ENCODE peak calls at places on chromosomes 12 and 14, in six cellular contexts. U is sigmoid colon; G is brain microvascular endothelial cell; B is neural progenitor cell; A is naive thymus-derived CD4-positive, alpha-beta T cell; I is tibial artery. F is an unnamed sample. For H3K36me3, the result is how much of the 10 kb centered on the place peaks cover.

GRCh38 chr12:122166422-122167327 is 7.3 kb downstream of the IL31 start:
- DNase-seq in U (no peak), G (no peak), B (no peak), A (no peak), I (no peak), F (no peak)

GRCh38 chr12:107668320-107668719 is 17.3 kb upstream of the PWP1 start:
- DNase-seq in U (no peak), G (no peak), B (no peak), A (no peak), I (no peak), F (no peak)

GRCh38 chr12:70007687-70008086 is 182.7 kb downstream of the MYRFL start:
- DNase-seq in U (no peak), G (no peak), B (no peak), A (no peak), I (no peak), F (no peak)

GRCh38 chr14:65928995-65929394 is 516.5 kb downstream of the FUT8 start:
- DNase-seq in U (no peak), G (no peak), B (no peak), A (no peak), I (no peak), F (no peak)

GRCh38 chr12:101927042-101927441 is 49.7 kb downstream of the DRAM1 start:
- DNase-seq in U (no peak), G (no peak), B (no peak), A (no peak), I (no peak), F (no peak)

GRCh38 chr14:92280554-92281262 is 42.3 kb upstream of the SLC24A4 start:
- DNase-seq in U (no peak), G (no peak), B (no peak), A (peak), I (no peak), F (no peak)

GRCh38 chr12:89167986-89168385 is 184.3 kb downstream of the DUSP6 start:
- DNase-seq in U (no peak), G (no peak), B (no peak), A (no peak), I (no peak), F (no peak)

GRCh38 chr14:76806446-76806845 is 6.2 kb downstream of the ANGEL1 start:
- DNase-seq in U (no peak), G (no peak), B (no peak), A (no peak), I (no peak), F (no peak)

GRCh38 chr12:76144253-76144564 is 59.7 kb upstream of the NAP1L1 start:
- DNase-seq in U (no peak), G (peak), B (no peak), A (peak), I (no peak), F (peak)

GRCh38 chr14:32709072-32709471 is 229.6 kb upstream of the NPAS3 start:
- DNase-seq in U (peak), G (peak), B (no peak), A (no peak), I (peak), F (no peak)

GRCh38 chr12:1443421-1444141 is 150.8 kb downstream of the FBXL14 start:
- DNase-seq in U (peak), G (peak), B (no peak), A (no peak), I (no peak), F (no peak)

GRCh38 chr12:6375269-6376078 is at the start of gene SCNN1A:
- DNase-seq in U (peak), G (no peak), B (peak), A (no peak), I (peak), F (no peak)

GRCh38 chr14:73392329-73393257 is 65.8 kb downstream of the NUMB start:
- DNase-seq in U (no peak), G (no peak), B (no peak), A (no peak), I (no peak), F (no peak)

GRCh38 chr12:79522657-79523386 is 167.9 kb downstream of the PAWR start:
- DNase-seq in U (no peak), G (no peak), B (no peak), A (no peak), I (no peak), F (no peak)

GRCh38 chr14:58167057-58167456 is 15.0 kb upstream of the ARMH4 start:
- DNase-seq in U (no peak), G (no peak), B (no peak), A (no peak), I (no peak), F (no peak)

GRCh38 chr12:110983811-110984210 is 63.4 kb upstream of the MYL2 start:
- DNase-seq in U (no peak), G (no peak), B (no peak), A (no peak), I (no peak), F (no peak)

GRCh38 chr14:60195179-60195810 is 30.1 kb upstream of the DHRS7 start:
- DNase-seq in U (no peak), G (no peak), B (peak), A (no peak), I (no peak), F (no peak)

GRCh38 chr12:81859521-81859920 is 100.4 kb upstream of the PPFIA2 start:
- DNase-seq in U (no peak), G (no peak), B (no peak), A (no peak), I (no peak), F (no peak)

GRCh38 chr14:56524971-56525677 is 54.5 kb upstream of the TMEM260 start:
- DNase-seq in U (no peak), G (no peak), B (no peak), A (no peak), I (no peak), F (no peak)

GRCh38 chr12:49874142-49874897 is 29.4 kb downstream of the FAIM2 start:
- DNase-seq in U (no peak), G (no peak), B (no peak), A (no peak), I (no peak), F (no peak)

GRCh38 chr14:32724864-32725550 is 213.7 kb upstream of the NPAS3 start:
- DNase-seq in U (no peak), G (peak), B (no peak), A (no peak), I (no peak), F (no peak)

GRCh38 chr14:105483300-105484068 is 3.2 kb upstream of the CRIP1 start:
- DNase-seq in U (no peak), G (no peak), B (no peak), A (peak), I (peak), F (peak)

GRCh38 chr14:59406454-59407245 is 58.5 kb downstream of the GPR135 start:
- DNase-seq in U (no peak), G (no peak), B (no peak), A (no peak), I (no peak), F (no peak)

GRCh38 chr14:88036422-88036821 is 31.5 kb downstream of the GPR65 start:
- DNase-seq in U (no peak), G (no peak), B (peak), A (no peak), I (no peak), F (no peak)

GRCh38 chr14:20350280-20350679 is 6.8 kb downstream of the PARP2 start:
- DNase-seq in U (no peak), G (no peak), B (no peak), A (no peak), I (no peak), F (no peak)

GRCh38 chr14:58587271-58587670 is 50.5 kb upstream of the DACT1 start:
- DNase-seq in U (no peak), G (peak), B (no peak), A (no peak), I (no peak), F (no peak)

GRCh38 chr12:55743131-55743921 is 404 bp downstream of the GDF11 start:
- DNase-seq in U (peak), G (peak), B (peak), A (peak), I (peak), F (peak)

GRCh38 chr14:77458249-77458950 is 507 bp downstream of the AHSA1 start:
- DNase-seq in U (no peak), G (peak), B (peak), A (no peak), I (no peak), F (peak)

GRCh38 chr12:27431185-27431584 is 15.4 kb upstream of the SMCO2 start:
- DNase-seq in U (no peak), G (no peak), B (no peak), A (no peak), I (no peak), F (no peak)
- H3K27ac ChIP-seq in U (no peak), G (no peak), B (no peak), A (no peak), I (no peak), F (no peak)

DNA sequence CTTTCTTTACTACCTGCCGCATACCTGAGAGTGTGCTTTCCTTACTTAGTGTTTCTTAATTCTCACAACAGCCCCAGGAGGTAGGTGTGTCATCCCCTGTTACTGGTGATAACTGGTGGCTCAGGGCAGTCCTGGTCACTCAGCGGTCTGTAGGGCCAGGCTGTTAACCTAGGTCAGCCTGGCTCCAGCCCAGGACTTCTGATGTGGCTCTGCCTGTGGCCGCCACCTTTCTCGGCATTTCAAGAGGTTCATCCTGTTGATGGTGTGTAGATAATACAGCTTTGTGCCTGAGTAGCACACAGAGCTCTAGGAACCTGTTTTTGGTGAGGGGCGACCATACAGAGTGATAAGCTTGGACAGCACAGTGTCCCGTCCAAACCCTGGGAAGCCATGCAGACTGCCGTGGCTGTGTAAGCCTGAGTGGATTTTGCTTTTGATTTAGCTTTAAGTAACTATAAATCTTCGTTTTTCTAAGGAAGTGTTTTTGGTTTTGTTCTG is 11.9 kb upstream of the DNAH10 start:
- DNase-seq in U (no peak), G (no peak), B (no peak), A (no peak), I (no peak), F (no peak)
- H3K36me3 ChIP-seq in U (under half), G (under half), B (under half), A (under half), I (half or more), F (under half)

GRCh38 chr12:2783936-2784600 is 10.7 kb upstream of the FKBP4 start:
- DNase-seq in U (peak), G (peak), B (peak), A (peak), I (no peak), F (peak)
- H3K4me3 ChIP-seq in U (peak), G (no peak), B (no peak), A (peak), I (peak), F (no peak)

GRCh38 chr12:109139791-109140190 is 23.4 kb downstream of the ACACB start:
- DNase-seq in U (peak), G (no peak), B (no peak), A (no peak), I (peak), F (no peak)
- H3K27ac ChIP-seq in U (no peak), G (no peak), B (no peak), A (no peak), I (no peak), F (no peak)

DNA sequence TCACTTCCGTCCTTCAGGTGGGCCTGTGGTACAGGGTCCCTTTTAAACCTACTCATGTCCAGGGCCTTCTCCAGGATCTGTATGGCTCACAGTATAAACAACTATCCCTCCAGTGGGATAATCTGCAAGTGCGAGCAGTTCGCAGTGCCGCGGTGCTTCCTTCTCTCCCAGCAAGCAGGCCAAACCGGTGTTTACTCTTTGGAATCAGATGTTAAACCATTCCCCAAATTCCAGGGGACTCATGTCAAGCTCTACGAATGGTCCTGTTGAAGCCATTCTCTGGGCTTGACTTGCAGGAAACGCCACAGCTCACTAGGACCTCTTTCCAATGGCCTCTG is 59.6 kb downstream of the OR11H12 start:
- DNase-seq in U (no peak), G (no peak), B (no peak), A (no peak), I (no peak), F (no peak)
- H3K36me3 ChIP-seq in U (under half), G (under half), B (under half), A (under half), I (under half), F (under half)

DNA sequence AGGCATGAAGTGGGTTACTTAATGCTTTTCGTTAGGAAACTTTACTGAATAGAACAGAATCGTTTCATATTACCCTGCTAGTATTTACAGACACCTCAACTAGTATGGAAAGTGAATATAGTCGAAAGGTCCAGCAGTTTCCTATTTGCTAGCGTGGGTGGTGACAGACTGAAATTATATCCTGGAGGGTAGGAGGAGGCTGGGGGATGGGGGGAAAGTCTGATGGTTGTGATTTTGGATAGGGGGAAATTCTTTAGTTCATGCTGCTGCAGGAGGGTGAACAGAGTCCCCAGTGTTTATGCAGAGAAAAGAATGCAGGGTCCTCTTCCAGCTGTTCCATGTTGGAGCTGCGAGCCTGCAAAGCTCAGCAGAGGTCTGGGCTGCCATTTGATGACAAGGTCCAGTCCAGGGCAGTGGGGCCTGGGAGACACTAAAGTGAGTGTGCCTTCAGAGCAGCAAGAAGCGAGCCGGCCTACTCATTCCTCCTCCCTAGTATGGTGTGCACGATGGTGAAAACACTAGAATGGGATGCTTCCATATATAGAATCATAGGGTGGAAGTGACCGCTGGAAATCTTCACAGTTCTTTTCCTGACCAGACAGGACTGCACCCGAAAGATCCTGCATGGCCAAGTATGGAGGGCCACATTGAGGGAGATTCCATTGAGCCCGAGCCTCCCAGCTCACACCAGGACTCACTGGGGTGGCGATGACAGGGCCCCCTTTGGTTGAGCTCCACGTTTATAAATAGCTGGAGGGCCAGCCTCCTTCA is 2.1 kb downstream of the SAMD4A start:
- DNase-seq in U (peak), G (peak), B (peak), A (no peak), I (peak), F (no peak)
- H3K4me3 ChIP-seq in U (peak), G (peak), B (no peak), A (no peak), I (peak), F (no peak)

GRCh38 chr14:90302529-90303303 is 29.0 kb downstream of the NRDE2 start:
- DNase-seq in U (no peak), G (no peak), B (no peak), A (no peak), I (no peak), F (no peak)

GRCh38 chr14:90299408-90299807 is 32.3 kb downstream of the NRDE2 start:
- DNase-seq in U (no peak), G (no peak), B (no peak), A (no peak), I (no peak), F (no peak)

GRCh38 chr14:90301122-90301521 is 30.6 kb downstream of the NRDE2 start:
- DNase-seq in U (no peak), G (no peak), B (no peak), A (no peak), I (no peak), F (no peak)

GRCh38 chr14:90301580-90302181 is 30.1 kb downstream of the NRDE2 start:
- DNase-seq in U (no peak), G (peak), B (peak), A (peak), I (no peak), F (no peak)

GRCh38 chr14:90300649-90301048 is 31.1 kb downstream of the NRDE2 start:
- DNase-seq in U (no peak), G (no peak), B (no peak), A (no peak), I (no peak), F (no peak)
- H3K27ac ChIP-seq in U (peak), G (no peak), B (no peak), A (no peak), I (peak), F (no peak)

GRCh38 chr14:99389171-99389826 is 91.4 kb downstream of the SETD3 start:
- DNase-seq in U (no peak), G (peak), B (peak), A (no peak), I (no peak), F (no peak)
- H3K36me3 ChIP-seq in U (under half), G (under half), B (under half), A (under half), I (under half), F (under half)

DNA sequence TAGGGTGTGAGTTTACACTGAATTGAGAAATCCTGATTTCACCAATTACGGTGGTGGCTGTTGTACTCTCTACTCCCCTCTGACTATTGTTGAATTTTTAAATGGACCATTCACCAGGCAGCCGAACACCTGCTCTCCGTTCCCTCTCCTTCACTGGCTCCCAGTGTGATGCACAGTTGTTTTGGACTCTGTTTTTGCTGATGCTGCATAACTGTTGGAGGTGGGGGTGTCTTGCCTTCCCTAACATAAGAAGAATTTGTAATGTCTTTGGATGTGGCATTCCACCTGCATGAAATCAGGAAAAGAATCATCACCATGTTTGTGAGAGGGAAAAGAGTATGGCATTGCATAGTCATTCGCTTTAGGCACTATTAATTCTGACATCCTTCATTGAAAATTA is 341.3 kb downstream of the SNAPC1 start:
- DNase-seq in U (no peak), G (no peak), B (no peak), A (no peak), I (no peak), F (no peak)
- H3K4me3 ChIP-seq in U (no peak), G (no peak), B (no peak), A (no peak), I (no peak), F (no peak)